ENCODE peak calls at places on chromosomes 2 and 18, in four cellular contexts. One of them, this sample, is unnamed.

GRCh38 chr18:48728204-48728833 is 189.5 kb downstream of the CTIF start:
- DNase-seq in WTC11: no peak
- DNase-seq in HepG2: no peak
- DNase-seq in K562: no peak
- DNase-seq in this sample: no peak

GRCh38 chr18:45962461-45962860 is 4.7 kb downstream of the EPG5 start:
- DNase-seq in K562: no peak
- DNase-seq in WTC11: no peak
- DNase-seq in HepG2: peak; percentile 45
- DNase-seq in this sample: no peak

GRCh38 chr18:45567123-45567522 is 48.2 kb upstream of the SLC14A2 start:
- DNase-seq in WTC11: peak; percentile 20
- DNase-seq in K562: no peak
- DNase-seq in HepG2: no peak
- DNase-seq in this sample: no peak

GRCh38 chr2:240791821-240792657 is 28.0 kb downstream of the KIF1A start:
- DNase-seq in WTC11: no peak
- DNase-seq in HepG2: no peak
- DNase-seq in K562: no peak
- DNase-seq in this sample: no peak

GRCh38 chr2:98347298-98348065 is 1.2 kb downstream of the CNGA3 start:
- DNase-seq in WTC11: peak; percentile 35
- DNase-seq in HepG2: no peak
- DNase-seq in K562: no peak
- DNase-seq in this sample: no peak

GRCh38 chr2:1656961-1657841 is 87.1 kb downstream of the PXDN start:
- DNase-seq in K562: no peak
- DNase-seq in HepG2: no peak
- DNase-seq in WTC11: no peak
- DNase-seq in this sample: no peak

GRCh38 chr2:217223222-217223930 is 363.5 kb upstream of the TNP1 start:
- DNase-seq in HepG2: no peak
- DNase-seq in K562: no peak
- DNase-seq in WTC11: no peak
- DNase-seq in this sample: no peak

GRCh38 chr2:8414946-8415869 is 266.6 kb upstream of the ID2 start:
- DNase-seq in K562: no peak
- DNase-seq in HepG2: no peak
- DNase-seq in WTC11: no peak
- DNase-seq in this sample: no peak

DNA sequence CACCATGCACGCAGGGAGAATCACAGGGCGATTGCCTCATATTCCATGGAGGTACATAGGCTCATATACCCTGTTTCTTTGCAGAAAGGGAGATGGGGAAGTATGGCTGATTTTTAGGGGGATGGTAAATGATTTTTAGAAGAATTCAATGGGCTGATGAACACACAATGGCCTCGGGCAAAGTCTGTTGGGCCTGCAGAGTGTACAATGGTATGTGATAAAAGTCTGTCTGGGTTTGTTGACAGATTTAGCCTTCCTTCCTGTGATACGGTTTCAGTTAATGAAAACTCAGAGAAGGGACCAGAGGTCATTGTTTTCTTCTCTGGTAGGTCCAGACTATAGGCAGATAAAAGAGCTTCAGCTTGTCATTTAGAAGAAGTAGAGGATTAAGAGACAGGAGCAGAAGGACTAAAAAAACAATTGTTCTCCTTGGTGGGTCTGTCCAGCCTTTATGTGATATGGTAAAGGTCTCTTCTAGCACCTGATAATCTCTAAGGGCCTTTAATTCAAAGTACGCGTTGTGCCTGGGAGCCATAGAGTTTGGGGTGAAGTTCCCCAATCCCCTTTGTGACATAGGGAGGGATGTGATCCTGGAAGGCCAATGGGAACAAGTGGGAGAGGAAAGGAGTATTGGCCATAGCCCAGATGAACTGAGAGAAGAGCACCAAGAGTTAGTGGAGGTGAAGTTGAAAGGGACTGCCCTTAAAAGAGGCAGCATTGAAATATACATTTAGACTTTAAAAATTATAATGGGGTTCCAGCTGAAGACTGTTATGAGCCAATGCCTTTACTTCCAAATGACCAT is 107.5 kb upstream of the SERPINE2 start:
- DNase-seq in HepG2: peak; percentile 99
- DNase-seq in K562: no peak
- DNase-seq in WTC11: no peak
- DNase-seq in this sample: no peak
- TF ChIP-seq ELF4 in HepG2: no peak
- TF ChIP-seq ELF4 in K562: no peak
- TF ChIP-seq ELF4 in WTC11: no peak
- TF ChIP-seq ELF4 in this sample: no peak

GRCh38 chr2:230873670-230874401 is 9.1 kb downstream of the ITM2C start:
- DNase-seq in K562: no peak
- DNase-seq in HepG2: no peak
- DNase-seq in WTC11: no peak
- DNase-seq in this sample: no peak
- TF ChIP-seq ELF4 in K562: no peak
- TF ChIP-seq ELF4 in HepG2: no peak
- TF ChIP-seq ELF4 in WTC11: no peak
- TF ChIP-seq ELF4 in this sample: no peak

GRCh38 chr18:65968605-65969004 is 217.8 kb downstream of the CDH7 start:
- DNase-seq in WTC11: peak; percentile 15
- DNase-seq in HepG2: no peak
- DNase-seq in K562: no peak
- DNase-seq in this sample: no peak
- TF ChIP-seq ELF4 in WTC11: no peak
- TF ChIP-seq ELF4 in HepG2: no peak
- TF ChIP-seq ELF4 in K562: no peak
- TF ChIP-seq ELF4 in this sample: no peak

GRCh38 chr18:60038731-60039130 is 138.9 kb downstream of the PMAIP1 start:
- DNase-seq in WTC11: no peak
- DNase-seq in HepG2: no peak
- DNase-seq in K562: no peak
- DNase-seq in this sample: no peak

GRCh38 chr18:60044290-60045006 is 144.7 kb downstream of the PMAIP1 start:
- DNase-seq in K562: no peak
- DNase-seq in HepG2: no peak
- DNase-seq in WTC11: no peak
- DNase-seq in this sample: no peak

GRCh38 chr18:60040966-60041365 is 141.2 kb downstream of the PMAIP1 start:
- DNase-seq in HepG2: no peak
- DNase-seq in WTC11: no peak
- DNase-seq in K562: no peak
- DNase-seq in this sample: no peak
- TF ChIP-seq ELF4 in HepG2: no peak
- TF ChIP-seq ELF4 in WTC11: no peak
- TF ChIP-seq ELF4 in K562: no peak
- TF ChIP-seq ELF4 in this sample: no peak

GRCh38 chr2:119004602-119005001 is 62.6 kb downstream of the MARCO start:
- DNase-seq in WTC11: no peak
- DNase-seq in HepG2: no peak
- DNase-seq in K562: no peak
- DNase-seq in this sample: no peak
- TF ChIP-seq ELF4 in WTC11: no peak
- TF ChIP-seq ELF4 in HepG2: no peak
- TF ChIP-seq ELF4 in K562: no peak
- TF ChIP-seq ELF4 in this sample: no peak

GRCh38 chr2:74526649-74527230 is 709 bp upstream of the DQX1 start:
- DNase-seq in HepG2: no peak
- DNase-seq in WTC11: no peak
- DNase-seq in K562: no peak
- DNase-seq in this sample: no peak

GRCh38 chr2:74524005-74524404 is 2.0 kb downstream of the DQX1 start:
- DNase-seq in HepG2: no peak
- DNase-seq in K562: no peak
- DNase-seq in WTC11: no peak
- DNase-seq in this sample: no peak

GRCh38 chr2:74525717-74526648 is at the start of gene DQX1:
- DNase-seq in HepG2: peak; percentile 99
- DNase-seq in K562: no peak
- DNase-seq in WTC11: no peak
- DNase-seq in this sample: peak; percentile 51

GRCh38 chr2:74527741-74528140 is 1.7 kb upstream of the DQX1 start:
- DNase-seq in WTC11: no peak
- DNase-seq in K562: no peak
- DNase-seq in HepG2: no peak
- DNase-seq in this sample: no peak

GRCh38 chr2:74524955-74525716 is 895 bp downstream of the DQX1 start:
- DNase-seq in WTC11: no peak
- DNase-seq in HepG2: no peak
- DNase-seq in K562: no peak
- DNase-seq in this sample: no peak
- TF ChIP-seq ELF4 in WTC11: no peak
- TF ChIP-seq ELF4 in HepG2: no peak
- TF ChIP-seq ELF4 in K562: no peak
- TF ChIP-seq ELF4 in this sample: no peak

GRCh38 chr2:439540-440465 is 151.9 kb upstream of the ALKAL2 start:
- DNase-seq in WTC11: no peak
- DNase-seq in HepG2: no peak
- DNase-seq in K562: no peak
- DNase-seq in this sample: no peak

GRCh38 chr2:436203-436602 is 148.3 kb upstream of the ALKAL2 start:
- DNase-seq in K562: no peak
- DNase-seq in WTC11: no peak
- DNase-seq in HepG2: no peak
- DNase-seq in this sample: no peak

GRCh38 chr2:439077-439476 is 151.2 kb upstream of the ALKAL2 start:
- DNase-seq in HepG2: no peak
- DNase-seq in K562: no peak
- DNase-seq in WTC11: no peak
- DNase-seq in this sample: no peak

GRCh38 chr2:437180-437579 is 149.3 kb upstream of the ALKAL2 start:
- DNase-seq in WTC11: no peak
- DNase-seq in K562: no peak
- DNase-seq in HepG2: no peak
- DNase-seq in this sample: no peak

DNA sequence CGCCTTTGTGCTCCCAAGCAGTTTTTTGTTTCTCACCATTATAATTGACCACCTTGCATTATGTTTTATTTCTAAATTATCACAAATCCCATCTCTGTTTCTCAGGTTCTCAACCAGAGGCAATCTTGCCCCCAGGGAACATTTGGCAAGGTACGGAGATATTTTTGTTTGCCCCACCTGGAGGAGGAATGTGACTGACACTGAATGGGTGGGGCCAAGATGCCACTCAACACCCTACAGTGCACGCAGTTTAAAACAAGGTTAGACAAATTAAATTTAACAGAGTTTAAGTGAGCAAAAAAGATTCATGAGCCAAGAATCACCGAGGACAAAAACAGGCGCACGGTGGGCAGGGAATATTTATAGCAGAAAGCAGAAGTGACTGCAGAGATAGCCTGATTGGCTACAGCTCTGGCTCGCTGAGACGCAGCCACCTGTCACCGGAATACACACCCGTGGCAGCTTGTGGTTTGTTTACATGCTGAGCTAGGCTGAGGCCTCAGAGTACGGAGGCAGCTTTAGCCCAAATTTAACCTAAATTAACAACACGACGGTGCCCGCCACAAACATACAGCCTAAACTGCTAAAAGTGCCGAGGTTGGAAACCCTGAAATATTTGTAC is 150.0 kb upstream of the ALKAL2 start:
- DNase-seq in K562: no peak
- DNase-seq in HepG2: no peak
- DNase-seq in WTC11: no peak
- DNase-seq in this sample: no peak
- TF ChIP-seq ELF4 in K562: no peak
- TF ChIP-seq ELF4 in HepG2: no peak
- TF ChIP-seq ELF4 in WTC11: no peak
- TF ChIP-seq ELF4 in this sample: no peak